ENCODE peak calls at places on chromosome 2, in seven cellular contexts. R, X, O, T, I, S and L are unnamed samples.

GRCh38 chr2:168639501-168639900 is 162.9 kb upstream of the NOSTRIN start:
- DNase-seq in R (no peak), X (peak; percentile 43), O (no peak), T (peak; percentile 12), I (no peak), S (peak; percentile 45), L (no peak)

GRCh38 chr2:17164550-17164949 is 353.7 kb downstream of the RAD51AP2 start:
- DNase-seq in R (no peak), X (no peak), O (no peak), T (no peak), I (no peak), S (no peak), L (no peak)

GRCh38 chr2:65263257-65263656 is 35.6 kb downstream of the ACTR2 start:
- DNase-seq in R (no peak), X (no peak), O (no peak), T (no peak), I (no peak), S (no peak), L (no peak)

GRCh38 chr2:157486596-157487270 is 42.8 kb upstream of the CYTIP start:
- DNase-seq in R (no peak), X (no peak), O (no peak), T (no peak), I (no peak), S (no peak), L (no peak)

GRCh38 chr2:161273038-161273760 is 35.0 kb upstream of the PSMD14 start:
- DNase-seq in R (no peak), X (peak; percentile 83), O (no peak), T (peak; percentile 63), I (no peak), S (no peak), L (no peak)

GRCh38 chr2:188022389-188022788 is 269.3 kb upstream of the GULP1 start:
- DNase-seq in R (no peak), X (no peak), O (no peak), T (no peak), I (no peak), S (no peak), L (no peak)

GRCh38 chr2:209771474-209772292 is at the start of gene UNC80:
- DNase-seq in R (peak; percentile 31), X (peak; percentile 94), O (peak; percentile 84), T (peak; percentile 19), I (no peak), S (peak; percentile 62), L (no peak)

GRCh38 chr2:200130762-200131166 is 175.4 kb downstream of the MAIP1 start:
- DNase-seq in R (no peak), X (no peak), O (no peak), T (peak; percentile 30), I (no peak), S (no peak), L (no peak)

GRCh38 chr2:24158131-24158530 is 16.7 kb upstream of the FAM228A start:
- DNase-seq in R (no peak), X (no peak), O (no peak), T (no peak), I (no peak), S (no peak), L (no peak)

GRCh38 chr2:113602869-113603466 is 24.1 kb upstream of the RABL2A start:
- DNase-seq in R (no peak), X (no peak), O (no peak), T (no peak), I (no peak), S (no peak), L (no peak)

GRCh38 chr2:123993728-123994323 is 31.3 kb upstream of the CNTNAP5 start:
- DNase-seq in R (no peak), X (peak; percentile 73), O (no peak), T (peak; percentile 34), I (no peak), S (peak; percentile 27), L (no peak)

GRCh38 chr2:31269087-31269486 is 35.1 kb downstream of the EHD3 start:
- DNase-seq in R (no peak), X (no peak), O (no peak), T (no peak), I (no peak), S (no peak), L (no peak)

GRCh38 chr2:182165196-182165595 is 179.5 kb downstream of the PPP1R1C start:
- DNase-seq in R (no peak), X (no peak), O (no peak), T (no peak), I (no peak), S (no peak), L (no peak)

GRCh38 chr2:146129231-146129630 is 1609.3 kb upstream of the ZEB2 start:
- DNase-seq in R (no peak), X (no peak), O (no peak), T (no peak), I (no peak), S (no peak), L (no peak)

GRCh38 chr2:194545978-194546377 is 1111.0 kb upstream of the SLC39A10 start:
- DNase-seq in R (no peak), X (no peak), O (no peak), T (peak; percentile 7), I (no peak), S (no peak), L (no peak)

GRCh38 chr2:216534809-216535208 is 36.2 kb downstream of the RPL37A start:
- DNase-seq in R (no peak), X (no peak), O (no peak), T (no peak), I (no peak), S (no peak), L (no peak)

GRCh38 chr2:203025592-203025991 is 10.9 kb downstream of the NBEAL1 start:
- DNase-seq in R (no peak), X (no peak), O (no peak), T (no peak), I (no peak), S (no peak), L (no peak)

GRCh38 chr2:135471106-135471505 is 59.9 kb downstream of the ZRANB3 start:
- DNase-seq in R (no peak), X (no peak), O (no peak), T (no peak), I (no peak), S (no peak), L (no peak)

GRCh38 chr2:135475128-135475527 is 55.9 kb downstream of the ZRANB3 start:
- DNase-seq in R (no peak), X (no peak), O (no peak), T (no peak), I (no peak), S (no peak), L (no peak)

DNA sequence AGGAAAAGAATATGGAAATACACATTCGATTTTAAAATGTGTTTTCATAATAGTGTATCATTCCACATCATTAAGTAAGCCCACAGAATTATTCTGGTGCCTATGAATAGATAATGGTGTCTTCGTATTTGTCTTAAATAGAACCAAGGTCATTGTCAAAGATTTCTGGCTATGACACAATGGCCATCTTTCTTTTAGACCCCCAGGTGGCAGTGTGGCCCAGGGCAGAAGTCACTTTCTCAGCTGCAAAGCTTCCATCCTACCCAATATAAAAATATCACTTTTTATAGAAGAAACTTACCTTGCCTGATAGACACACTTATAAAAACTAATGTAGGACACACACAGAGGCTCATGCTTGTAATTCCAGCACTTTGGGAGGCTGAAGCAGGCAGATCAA is 57.5 kb downstream of the ZRANB3 start:
- DNase-seq in R (no peak), X (no peak), O (no peak), T (peak; percentile 27), I (no peak), S (no peak), L (no peak)
- TF ChIP-seq CTCF in R (no peak), X (peak; percentile 29), O (no peak), T (peak; percentile 50), I (no peak), S (peak; percentile 13), L (no peak)

DNA sequence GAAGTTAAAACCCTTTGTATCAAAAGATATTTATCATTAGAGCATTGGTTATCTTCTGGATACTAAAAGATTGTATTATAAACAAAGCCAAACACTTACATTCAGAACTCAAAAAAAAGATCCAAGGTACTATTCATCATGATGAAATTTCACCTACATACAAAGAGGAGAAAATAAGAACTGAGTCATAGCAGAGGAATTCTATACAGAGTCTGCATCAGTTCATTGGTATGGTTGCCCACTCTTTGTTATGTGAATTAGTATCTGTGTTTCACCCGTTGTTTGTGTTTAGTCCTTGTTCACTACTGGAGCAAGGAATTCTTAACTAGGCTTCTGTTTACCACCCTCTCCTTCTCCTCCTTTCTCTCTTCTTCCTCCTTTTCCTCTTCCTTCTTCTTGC is 157.9 kb downstream of the LNPK start:
- DNase-seq in R (no peak), X (no peak), O (no peak), T (no peak), I (no peak), S (no peak), L (no peak)
- TF ChIP-seq CTCF in R (no peak), X (no peak), O (no peak), T (no peak), I (no peak), S (no peak), L (no peak)

DNA sequence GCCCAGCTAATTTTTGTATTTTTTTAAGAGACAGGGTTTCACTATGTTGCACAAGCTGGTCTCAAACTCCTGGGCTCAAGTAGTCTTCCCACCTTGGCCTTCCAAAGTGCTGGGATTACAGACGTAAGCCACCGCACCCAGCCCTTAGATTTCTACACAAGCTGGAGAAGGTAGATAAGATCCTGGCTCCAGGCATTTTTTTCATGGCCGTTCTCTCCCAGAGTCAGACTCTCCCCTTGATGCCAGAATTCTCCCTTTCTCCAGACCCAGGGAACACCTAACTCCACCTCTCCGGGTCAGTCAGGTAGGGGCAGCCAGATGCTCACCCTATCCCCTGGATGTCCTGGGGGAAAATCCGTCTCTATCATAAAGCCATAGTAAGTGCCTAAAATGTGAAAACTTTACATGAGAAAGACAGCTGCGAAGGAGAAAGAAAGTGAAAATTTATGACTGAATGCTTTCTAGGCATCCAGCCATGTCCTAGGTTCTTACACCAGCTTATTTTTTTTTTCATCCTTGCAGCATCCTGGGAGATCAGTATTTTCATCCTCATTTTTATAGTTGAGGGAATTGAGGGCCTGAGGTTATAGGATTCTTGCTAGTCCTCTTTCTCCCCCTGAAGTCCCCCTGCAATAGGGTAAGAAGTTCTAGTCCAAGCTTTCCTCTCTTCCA is 16.3 kb downstream of the SIX3 start:
- DNase-seq in R (no peak), X (no peak), O (no peak), T (no peak), I (no peak), S (no peak), L (no peak)
- TF ChIP-seq CTCF in R (no peak), X (no peak), O (no peak), T (no peak), I (no peak), S (no peak), L (no peak)

GRCh38 chr2:28751956-28752607 is 452 bp downstream of the PPP1CB start:
- DNase-seq in R (no peak), X (peak; percentile 89), O (no peak), T (peak; percentile 32), I (no peak), S (peak; percentile 37), L (no peak)

GRCh38 chr2:28752608-28752984 is 966 bp downstream of the PPP1CB start:
- DNase-seq in R (no peak), X (no peak), O (no peak), T (no peak), I (no peak), S (no peak), L (no peak)

GRCh38 chr2:28753043-28753683 is 1.5 kb downstream of the PPP1CB start:
- DNase-seq in R (peak; percentile 71), X (peak; percentile 56), O (no peak), T (peak; percentile 83), I (no peak), S (peak; percentile 73), L (peak; percentile 22)

GRCh38 chr2:28750316-28751101 is 1.1 kb upstream of the PPP1CB start:
- DNase-seq in R (no peak), X (no peak), O (no peak), T (peak; percentile 23), I (no peak), S (no peak), L (peak; percentile 15)

GRCh38 chr2:28751102-28751955 is at the start of gene PPP1CB:
- DNase-seq in R (peak; percentile 95), X (peak; percentile 95), O (peak; percentile 93), T (peak; percentile 98), I (peak; percentile 98), S (peak; percentile 97), L (peak; percentile 96)
- TF ChIP-seq CTCF in R (no peak), X (peak; percentile 27), O (no peak), T (peak; percentile 29), I (no peak), S (peak; percentile 9), L (peak; percentile 9)